ENCODE peak calls at places on chromosomes 5 and 9, in six cellular contexts. Y is G401; H is astrocyte; S is stimulated activated CD4-positive, alpha-beta T cell treated with anti-CD3 and anti-CD28 coated beads, Interleukin-1b, Interleukin-23, amount 100 ng/mL, for 1 hour; W is T-cell; K is activated CD8-positive, alpha-beta T cell treated with anti-CD3 and anti-CD28 coated beads for 36 hours. F is an unnamed sample.
A peak's percentile ranks its signal among the peaks of the same experiment; 100 is the strongest.

GRCh38 chr5:164504141-164504772 is 998.8 kb downstream of the MAT2B start:
- DNase-seq in Y (peak; percentile 63), H (peak; percentile 30), S (no peak), W (no peak), K (peak; percentile 34), F (no peak)

GRCh38 chr5:169691473-169691872 is 54.4 kb downstream of the DOCK2 start:
- DNase-seq in Y (no peak), H (peak; percentile 34), S (no peak), W (no peak), K (no peak), F (no peak)

GRCh38 chr5:35777358-35778087 is 79.2 kb upstream of the IL7R start:
- DNase-seq in Y (peak; percentile 41), H (peak; percentile 70), S (peak; percentile 44), W (peak; percentile 73), K (peak; percentile 88), F (peak; percentile 77)

GRCh38 chr9:87109182-87109581 is 161.9 kb upstream of the GAS1 start:
- DNase-seq in Y (no peak), H (peak; percentile 12), S (no peak), W (no peak), K (no peak), F (no peak)

GRCh38 chr5:108084105-108084504 is 297.8 kb downstream of the FBXL17 start:
- DNase-seq in Y (peak; percentile 62), H (peak; percentile 46), S (no peak), W (no peak), K (no peak), F (no peak)

GRCh38 chr5:176658817-176659216 is 11.5 kb downstream of the TSPAN17 start:
- DNase-seq in Y (no peak), H (no peak), S (no peak), W (no peak), K (peak; percentile 34), F (no peak)

GRCh38 chr5:1540831-1541661 is 17.3 kb upstream of the LPCAT1 start:
- DNase-seq in Y (no peak), H (no peak), S (no peak), W (no peak), K (no peak), F (no peak)

GRCh38 chr9:90697782-90698181 is 55.2 kb upstream of the DIRAS2 start:
- DNase-seq in Y (no peak), H (no peak), S (no peak), W (no peak), K (no peak), F (no peak)

GRCh38 chr9:19184144-19184917 is 46.2 kb upstream of the DENND4C start:
- DNase-seq in Y (peak; percentile 62), H (peak; percentile 81), S (peak; percentile 36), W (peak; percentile 74), K (peak; percentile 95), F (peak; percentile 63)

GRCh38 chr5:148820778-148821395 is 5.5 kb upstream of the ADRB2 start:
- DNase-seq in Y (peak; percentile 38), H (peak; percentile 12), S (no peak), W (no peak), K (no peak), F (no peak)

GRCh38 chr9:136497916-136498695 is 15.3 kb upstream of the SEC16A start:
- DNase-seq in Y (no peak), H (no peak), S (no peak), W (no peak), K (no peak), F (no peak)

GRCh38 chr9:18848657-18849056 is 184.4 kb downstream of the SAXO1 start:
- DNase-seq in Y (no peak), H (peak; percentile 14), S (no peak), W (no peak), K (no peak), F (no peak)

F was measured in effector CD4-positive, alpha-beta T cell.